ENCODE peak calls at places on chromosomes 1 and 21, in six cellular contexts. G is MM.1S, D is neural progenitor cell, B is PC-3, Y is hepatocyte, A is GM23248. I is an unnamed sample.

GRCh38 chr1:17624540-17625256 is 85.2 kb downstream of the ARHGEF10L start:
- DNase-seq in D (no peak), B (peak), Y (no peak), G (no peak), A (peak), I (no peak)

GRCh38 chr1:14778882-14779594 is 180.6 kb downstream of the KAZN start:
- DNase-seq in D (peak), A (peak), G (peak), Y (peak), B (peak), I (peak)

GRCh38 chr1:19512545-19512944 is 27.2 kb upstream of the CAPZB start:
- DNase-seq in B (no peak), A (peak), G (no peak), D (no peak), Y (no peak), I (no peak)

GRCh38 chr1:110350360-110350759 is 11.2 kb downstream of the RBM15 start:
- DNase-seq in B (no peak), A (no peak), D (no peak), Y (no peak), G (no peak), I (no peak)

GRCh38 chr21:38343691-38344090 is 86.9 kb downstream of the KCNJ15 start:
- DNase-seq in D (no peak), G (no peak), B (peak), A (peak), Y (peak), I (no peak)

GRCh38 chr1:8026153-8026975 is at the start of gene ERRFI1:
- DNase-seq in Y (peak), A (peak), B (peak), D (peak), G (peak), I (peak)

GRCh38 chr1:25104932-25105561 is 127.3 kb downstream of the SYF2 start:
- DNase-seq in Y (no peak), B (no peak), G (no peak), D (no peak), A (no peak), I (no peak)

GRCh38 chr1:109089242-109090015 is 1.1 kb upstream of the TMEM167B start:
- DNase-seq in Y (peak), A (peak), B (peak), D (peak), G (peak), I (peak)

GRCh38 chr1:159949123-159949522 is 3.7 kb upstream of the IGSF9 start:
- DNase-seq in Y (no peak), A (no peak), D (no peak), G (no peak), B (no peak), I (no peak)

GRCh38 chr1:35377553-35377952 is 109.0 kb downstream of the ZMYM4 start:
- DNase-seq in A (peak), Y (no peak), B (peak), D (no peak), G (no peak), I (no peak)

GRCh38 chr1:27293915-27294314 is 28.0 kb upstream of the TMEM222 start:
- DNase-seq in A (no peak), B (no peak), G (no peak), D (no peak), Y (no peak), I (no peak)

GRCh38 chr1:103529746-103530145 is 4.2 kb downstream of the RNPC3 start:
- DNase-seq in Y (peak), A (peak), G (no peak), B (peak), D (peak), I (peak)

GRCh38 chr1:193448682-193449461 is 262.5 kb upstream of the B3GALT2 start:
- DNase-seq in G (peak), B (no peak), A (no peak), D (no peak), Y (no peak), I (no peak)

GRCh38 chr1:92488832-92489231 is 2.1 kb upstream of the GFI1 start:
- DNase-seq in B (no peak), Y (no peak), D (no peak), A (peak), G (no peak), I (no peak)

GRCh38 chr1:79151006-79151796 is 144.7 kb upstream of the ADGRL4 start:
- DNase-seq in B (peak), Y (no peak), A (no peak), D (no peak), G (no peak), I (no peak)

GRCh38 chr1:148362141-148362929 is 120.8 kb downstream of the PPIAL4G start:
- DNase-seq in G (no peak), A (peak), D (peak), B (no peak), Y (peak), I (peak)

GRCh38 chr1:40382110-40382464 is 8.6 kb downstream of the SMAP2 start:
- DNase-seq in Y (no peak), D (no peak), G (no peak), A (peak), B (peak), I (no peak)

GRCh38 chr1:40379785-40380452 is 6.4 kb downstream of the SMAP2 start:
- DNase-seq in Y (no peak), G (no peak), D (no peak), A (peak), B (peak), I (no peak)

GRCh38 chr1:40380817-40381216 is 7.3 kb downstream of the SMAP2 start:
- DNase-seq in B (no peak), Y (no peak), A (no peak), D (no peak), G (no peak), I (no peak)

GRCh38 chr1:40382601-40383000 is 9.1 kb downstream of the SMAP2 start:
- DNase-seq in G (no peak), D (no peak), A (no peak), Y (no peak), B (no peak), I (no peak)

DNA sequence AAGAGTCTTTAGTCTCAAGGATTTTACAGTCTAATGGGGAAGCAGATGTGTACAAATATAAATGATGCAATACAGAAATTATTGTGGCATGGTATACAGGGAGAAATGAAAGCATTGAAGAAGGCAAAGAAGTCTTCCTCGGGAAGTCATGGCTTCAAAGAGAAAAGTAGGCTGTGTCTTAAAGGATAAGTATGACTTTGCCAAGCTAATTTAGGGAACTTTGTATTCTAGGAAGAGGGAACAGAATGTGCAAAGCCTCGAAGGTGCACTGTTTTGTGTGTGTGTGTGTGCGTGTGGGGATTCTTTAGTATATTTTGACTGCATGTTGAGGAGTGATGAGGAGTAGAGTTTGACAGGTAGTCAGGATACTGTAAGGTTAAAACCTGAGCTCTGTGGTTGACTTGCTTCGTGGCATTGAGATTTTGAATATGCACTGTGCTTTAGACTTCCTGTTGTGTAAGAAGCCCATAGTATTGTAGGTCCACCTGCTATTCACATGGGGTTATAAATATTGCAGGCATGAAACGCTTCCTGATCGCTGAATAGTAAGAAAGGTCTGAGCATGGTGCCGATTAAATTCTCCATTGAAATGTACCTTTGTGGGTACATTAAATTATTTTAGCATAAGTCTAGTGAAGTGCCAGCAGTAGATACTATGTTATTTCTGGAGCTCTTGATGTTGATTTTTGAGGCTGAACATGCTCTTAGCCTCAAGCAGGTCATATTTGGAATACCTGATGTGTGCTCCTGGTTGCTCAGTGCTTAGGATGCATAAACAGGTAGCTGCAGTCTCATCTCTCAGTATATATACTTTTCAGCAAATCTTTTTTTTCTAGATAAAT is 8.0 kb downstream of the SMAP2 start:
- DNase-seq in D (no peak), A (no peak), B (no peak), Y (no peak), G (peak), I (no peak)
- H3K27ac ChIP-seq in D (no peak), A (no peak), B (peak), Y (no peak), G (peak), I (no peak)

GRCh38 chr1:226679853-226680516 is 59.1 kb downstream of the ITPKB start:
- DNase-seq in G (no peak), Y (peak), B (no peak), A (peak), D (peak), I (peak)
- TF ChIP-seq EZH2phosphoT487 in G (no peak), Y (no peak), B (no peak), A (no peak), D (peak), I (no peak)

DNA sequence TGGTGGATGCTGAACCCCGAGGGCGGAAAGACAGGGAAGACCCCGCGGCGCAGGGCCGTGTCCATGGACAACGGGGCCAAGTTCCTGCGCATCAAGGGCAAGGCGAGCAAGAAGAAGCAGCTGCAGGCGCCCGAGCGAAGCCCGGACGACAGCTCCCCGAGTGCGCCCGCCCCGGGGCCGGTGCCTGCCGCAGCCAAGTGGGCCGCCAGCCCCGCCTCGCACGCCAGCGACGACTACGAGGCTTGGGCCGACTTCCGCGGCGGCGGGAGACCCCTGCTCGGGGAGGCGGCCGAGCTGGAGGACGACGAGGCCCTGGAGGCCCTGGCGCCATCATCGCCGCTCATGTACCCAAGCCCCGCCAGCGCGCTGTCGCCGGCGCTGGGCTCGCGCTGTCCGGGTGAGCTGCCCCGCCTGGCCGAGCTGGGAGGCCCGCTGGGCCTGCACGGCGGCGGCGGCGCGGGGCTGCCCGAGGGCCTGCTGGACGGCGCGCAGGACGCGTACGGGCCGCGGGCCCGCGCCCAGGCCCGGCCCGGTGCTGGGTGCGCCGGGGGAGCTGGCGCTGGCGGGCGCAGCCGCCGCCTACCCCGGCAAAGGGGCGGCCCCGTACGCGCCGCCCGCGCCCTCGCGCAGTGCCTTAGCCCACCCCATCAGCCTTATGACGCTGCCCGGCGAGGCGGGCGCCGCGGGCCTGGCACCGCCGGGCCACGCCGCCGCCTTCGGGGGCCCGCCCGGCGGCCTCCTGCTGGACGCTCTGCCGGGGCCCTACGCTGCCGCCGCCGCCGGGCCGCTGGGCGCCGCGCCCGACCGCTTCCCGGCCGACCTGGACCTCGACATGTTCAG is 20.7 kb downstream of the FOXO6 start:
- DNase-seq in D (peak), G (no peak), A (peak), B (peak), Y (peak), I (peak)
- TF ChIP-seq EZH2 in D (peak), G (no peak), A (no peak), B (no peak), Y (peak), I (no peak)

GRCh38 chr1:185400057-185400456 is 83.0 kb upstream of the IVNS1ABP start:
- DNase-seq in G (no peak), B (peak), Y (no peak), A (peak), D (no peak), I (no peak)

GRCh38 chr1:185402930-185403329 is 85.9 kb upstream of the IVNS1ABP start:
- DNase-seq in G (no peak), Y (no peak), A (no peak), B (no peak), D (peak), I (no peak)

GRCh38 chr1:185398022-185398421 is 81.0 kb upstream of the IVNS1ABP start:
- DNase-seq in Y (no peak), A (no peak), B (no peak), D (no peak), G (peak), I (no peak)

GRCh38 chr1:185398599-185398998 is 81.6 kb upstream of the IVNS1ABP start:
- DNase-seq in D (no peak), A (no peak), B (no peak), Y (no peak), G (no peak), I (no peak)

GRCh38 chr1:185401019-185401418 is 84.0 kb upstream of the IVNS1ABP start:
- DNase-seq in B (no peak), Y (no peak), A (peak), G (no peak), D (peak), I (peak)
- H3K27ac ChIP-seq in B (no peak), Y (no peak), A (peak), G (no peak), D (no peak), I (no peak)

GRCh38 chr1:59169703-59170102 is 127.2 kb upstream of the FGGY start:
- DNase-seq in Y (no peak), A (peak), D (no peak), G (no peak), B (peak), I (no peak)
- TF ChIP-seq EZH2phosphoT487 in Y (no peak), A (no peak), D (no peak), G (no peak), B (no peak), I (no peak)

GRCh38 chr1:220891221-220892085 is 12.2 kb downstream of the HLX start:
- DNase-seq in Y (no peak), D (peak), B (no peak), A (no peak), G (no peak), I (peak)
- TF ChIP-seq EZH2 in Y (peak), D (peak), B (no peak), A (no peak), G (no peak), I (peak)

DNA sequence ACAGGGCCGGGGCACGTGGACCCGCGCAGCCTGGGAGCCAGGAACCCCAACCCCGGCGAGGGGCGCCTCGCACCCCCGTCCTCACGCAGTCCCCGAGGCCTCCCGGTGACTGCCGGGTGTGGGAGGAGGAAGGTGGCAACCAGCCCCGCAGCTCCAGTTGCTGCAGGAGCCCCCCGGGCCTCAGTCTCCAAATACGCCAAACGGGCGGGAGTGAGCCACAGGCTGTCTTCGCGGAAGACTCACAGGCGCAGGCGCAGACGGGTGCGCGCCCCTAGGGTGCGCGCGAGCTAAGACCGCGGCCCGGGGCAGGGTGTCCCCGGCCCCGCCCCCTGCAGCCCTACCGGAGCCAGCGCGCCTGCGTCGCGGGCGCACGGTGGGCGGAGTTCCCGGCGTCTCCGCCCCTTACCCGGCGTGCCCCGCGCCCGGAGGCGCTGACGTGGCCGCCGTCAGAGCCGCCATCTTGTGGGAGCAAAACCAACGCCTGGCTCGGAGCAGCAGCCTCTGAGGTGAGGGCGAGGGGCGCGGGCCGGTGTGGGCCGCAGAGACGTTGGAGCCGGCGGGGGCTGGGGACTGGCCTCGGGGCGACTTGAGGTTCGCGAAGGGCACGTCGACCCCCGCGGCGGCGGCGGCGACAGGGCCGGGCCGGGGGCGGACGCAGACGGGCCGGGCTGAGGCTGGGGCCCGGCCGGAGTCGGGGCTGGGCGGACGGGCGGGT is at the start of gene ARF1:
- DNase-seq in Y (peak), G (peak), B (peak), A (peak), D (peak), I (peak)
- H3K27ac ChIP-seq in Y (peak), G (peak), B (peak), A (peak), D (peak), I (no peak)

GRCh38 chr1:114154146-114154962 is 685 bp upstream of the SYT6 start:
- DNase-seq in Y (peak), D (peak), B (no peak), G (no peak), A (peak), I (peak)

GRCh38 chr1:114154963-114155322 is 1.3 kb upstream of the SYT6 start:
- DNase-seq in Y (peak), G (no peak), A (peak), D (peak), B (no peak), I (peak)

GRCh38 chr1:114152211-114153050 is 1.2 kb downstream of the SYT6 start:
- DNase-seq in Y (peak), B (peak), D (peak), A (peak), G (no peak), I (peak)

GRCh38 chr1:114153621-114154145 is at the start of gene SYT6:
- DNase-seq in A (peak), Y (peak), G (no peak), D (peak), B (no peak), I (peak)

GRCh38 chr1:114153051-114153620 is 533 bp downstream of the SYT6 start:
- DNase-seq in Y (peak), G (no peak), A (no peak), D (no peak), B (no peak), I (peak)
- TF ChIP-seq EZH2phosphoT487 in Y (no peak), G (no peak), A (no peak), D (no peak), B (no peak), I (no peak)

GRCh38 chr1:153260473-153260979 is 1.0 kb downstream of the LORICRIN start:
- DNase-seq in B (no peak), G (peak), D (no peak), Y (no peak), A (peak), I (no peak)
- TF ChIP-seq EZH2 in B (no peak), G (no peak), D (no peak), Y (no peak), A (no peak), I (no peak)

GRCh38 chr1:65949933-65950332 is 157.2 kb downstream of the PDE4B start:
- DNase-seq in G (no peak), A (no peak), B (no peak), Y (no peak), D (no peak), I (no peak)

GRCh38 chr1:65955503-65955902 is 162.8 kb downstream of the PDE4B start:
- DNase-seq in A (no peak), D (no peak), B (peak), G (no peak), Y (peak), I (no peak)

GRCh38 chr1:65955071-65955470 is 162.4 kb downstream of the PDE4B start:
- DNase-seq in G (no peak), D (peak), A (no peak), Y (peak), B (peak), I (no peak)

GRCh38 chr1:65953170-65953569 is 160.5 kb downstream of the PDE4B start:
- DNase-seq in B (no peak), G (no peak), Y (no peak), A (peak), D (no peak), I (no peak)

DNA sequence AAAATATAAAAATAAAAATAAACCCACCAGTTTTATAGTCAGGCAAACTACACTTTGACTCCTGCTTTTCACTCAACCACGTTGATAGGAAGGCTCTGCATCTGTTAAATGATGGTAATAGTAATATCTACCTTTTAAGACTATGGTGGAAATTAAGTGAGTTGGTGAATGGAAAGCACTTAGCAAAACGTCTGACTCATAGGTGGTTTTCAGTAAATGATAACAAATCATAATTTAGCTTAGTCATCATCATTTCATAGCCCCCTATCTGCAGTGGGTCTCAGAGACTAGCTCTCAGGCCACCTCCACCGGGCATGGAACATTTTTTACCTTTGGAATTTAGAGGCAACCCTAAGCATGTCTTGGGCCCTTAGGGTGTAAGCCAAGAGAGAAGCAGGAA is 160.0 kb downstream of the PDE4B start:
- DNase-seq in Y (no peak), A (peak), B (no peak), D (no peak), G (no peak), I (no peak)
- H3K27ac ChIP-seq in Y (no peak), A (no peak), B (no peak), D (no peak), G (no peak), I (no peak)

I was measured in GM23338.